ENCODE peak calls at places on chromosomes 1 and 21, in six cellular contexts. One of them, this sample, is unnamed.

GRCh38 chr1:202649553-202650392 is 60.5 kb downstream of the SYT2 start:
- DNase-seq in heart left ventricle: no peak
- DNase-seq in cardiac fibroblast: no peak
- DNase-seq in BJ: no peak
- DNase-seq in fibroblast of mammary gland: peak
- DNase-seq in heart right ventricle: peak
- DNase-seq in this sample: no peak

GRCh38 chr1:17201201-17202021 is 3.5 kb upstream of the PADI1 start:
- DNase-seq in heart right ventricle: no peak
- DNase-seq in cardiac fibroblast: no peak
- DNase-seq in heart left ventricle: no peak
- DNase-seq in BJ: no peak
- DNase-seq in fibroblast of mammary gland: no peak
- DNase-seq in this sample: no peak

GRCh38 chr1:79959635-79960034 is 953.1 kb upstream of the ADGRL4 start:
- DNase-seq in cardiac fibroblast: no peak
- DNase-seq in fibroblast of mammary gland: no peak
- DNase-seq in BJ: no peak
- DNase-seq in heart left ventricle: no peak
- DNase-seq in heart right ventricle: no peak
- DNase-seq in this sample: no peak

GRCh38 chr1:89953072-89953626 is 41.8 kb upstream of the ZNF326 start:
- DNase-seq in cardiac fibroblast: peak
- DNase-seq in heart left ventricle: no peak
- DNase-seq in heart right ventricle: no peak
- DNase-seq in fibroblast of mammary gland: peak
- DNase-seq in BJ: peak
- DNase-seq in this sample: peak

GRCh38 chr1:162846256-162847212 is 14.4 kb downstream of the CCDC190 start:
- DNase-seq in BJ: peak
- DNase-seq in heart left ventricle: no peak
- DNase-seq in fibroblast of mammary gland: peak
- DNase-seq in heart right ventricle: no peak
- DNase-seq in cardiac fibroblast: peak
- DNase-seq in this sample: peak

GRCh38 chr1:109312978-109313775 is 6.4 kb upstream of the MYBPHL start:
- DNase-seq in cardiac fibroblast: peak
- DNase-seq in fibroblast of mammary gland: peak
- DNase-seq in heart left ventricle: no peak
- DNase-seq in BJ: no peak
- DNase-seq in heart right ventricle: no peak
- DNase-seq in this sample: no peak

GRCh38 chr1:226108935-226109828 is 46.7 kb downstream of the H3-3A start:
- DNase-seq in heart right ventricle: peak
- DNase-seq in heart left ventricle: peak
- DNase-seq in cardiac fibroblast: peak
- DNase-seq in BJ: no peak
- DNase-seq in fibroblast of mammary gland: peak
- DNase-seq in this sample: no peak

GRCh38 chr21:36792505-36792967 is 93.6 kb downstream of the SIM2 start:
- DNase-seq in cardiac fibroblast: peak
- DNase-seq in heart right ventricle: no peak
- DNase-seq in heart left ventricle: no peak
- DNase-seq in fibroblast of mammary gland: peak
- DNase-seq in BJ: no peak
- DNase-seq in this sample: no peak

GRCh38 chr1:230365723-230366307 is 60.3 kb downstream of the PGBD5 start:
- DNase-seq in cardiac fibroblast: no peak
- DNase-seq in heart right ventricle: no peak
- DNase-seq in heart left ventricle: no peak
- DNase-seq in BJ: no peak
- DNase-seq in fibroblast of mammary gland: no peak
- DNase-seq in this sample: no peak
- TF ChIP-seq CTCF in cardiac fibroblast: peak
- TF ChIP-seq CTCF in heart right ventricle: peak
- TF ChIP-seq CTCF in heart left ventricle: no peak
- TF ChIP-seq CTCF in BJ: no peak
- TF ChIP-seq CTCF in fibroblast of mammary gland: no peak
- TF ChIP-seq CTCF in this sample: no peak

DNA sequence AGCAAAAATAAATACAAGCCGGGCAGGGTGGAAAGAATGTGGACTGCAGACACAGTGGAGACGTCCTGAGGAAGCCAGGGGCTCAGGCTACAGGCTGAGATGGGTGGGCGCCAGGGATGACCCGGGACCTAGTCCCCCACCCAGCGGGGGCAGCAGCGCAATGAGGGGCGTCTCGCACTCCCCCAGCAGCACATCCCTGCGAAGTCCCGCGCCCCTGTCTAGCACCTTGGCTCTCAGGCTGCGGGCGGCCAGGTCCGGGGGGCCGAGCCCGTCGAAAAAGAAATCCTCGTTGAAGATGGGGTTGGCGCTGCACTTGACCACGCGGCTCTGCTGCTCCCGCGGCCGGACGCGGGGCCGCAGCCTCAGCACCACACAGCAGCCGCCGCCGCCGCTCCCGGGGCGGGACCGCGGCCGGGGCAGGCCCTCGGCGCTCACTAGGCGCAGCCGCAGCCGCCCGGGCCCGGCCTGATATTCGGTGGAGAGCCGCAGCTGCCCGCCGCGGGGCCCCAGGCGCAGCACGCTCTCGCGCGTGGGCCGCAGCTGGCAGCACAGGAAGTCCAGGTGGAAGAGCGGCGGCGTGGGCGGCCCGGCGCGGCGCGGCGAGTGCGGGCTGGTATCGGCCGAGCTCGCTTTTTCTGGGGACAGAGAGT is 1.7 kb downstream of the C2CD4D start:
- DNase-seq in heart left ventricle: peak
- DNase-seq in cardiac fibroblast: no peak
- DNase-seq in BJ: no peak
- DNase-seq in fibroblast of mammary gland: no peak
- DNase-seq in heart right ventricle: no peak
- DNase-seq in this sample: no peak
- H3K4me3 ChIP-seq in heart left ventricle: peak
- H3K4me3 ChIP-seq in cardiac fibroblast: no peak
- H3K4me3 ChIP-seq in BJ: peak
- H3K4me3 ChIP-seq in fibroblast of mammary gland: no peak
- H3K4me3 ChIP-seq in heart right ventricle: peak
- H3K4me3 ChIP-seq in this sample: peak

GRCh38 chr1:75964760-75965408 is 32.7 kb upstream of the ASB17 start:
- DNase-seq in heart right ventricle: no peak
- DNase-seq in cardiac fibroblast: no peak
- DNase-seq in heart left ventricle: no peak
- DNase-seq in fibroblast of mammary gland: no peak
- DNase-seq in BJ: no peak
- DNase-seq in this sample: no peak
- TF ChIP-seq CTCF in heart right ventricle: no peak
- TF ChIP-seq CTCF in cardiac fibroblast: no peak
- TF ChIP-seq CTCF in heart left ventricle: no peak
- TF ChIP-seq CTCF in fibroblast of mammary gland: no peak
- TF ChIP-seq CTCF in BJ: no peak
- TF ChIP-seq CTCF in this sample: no peak

DNA sequence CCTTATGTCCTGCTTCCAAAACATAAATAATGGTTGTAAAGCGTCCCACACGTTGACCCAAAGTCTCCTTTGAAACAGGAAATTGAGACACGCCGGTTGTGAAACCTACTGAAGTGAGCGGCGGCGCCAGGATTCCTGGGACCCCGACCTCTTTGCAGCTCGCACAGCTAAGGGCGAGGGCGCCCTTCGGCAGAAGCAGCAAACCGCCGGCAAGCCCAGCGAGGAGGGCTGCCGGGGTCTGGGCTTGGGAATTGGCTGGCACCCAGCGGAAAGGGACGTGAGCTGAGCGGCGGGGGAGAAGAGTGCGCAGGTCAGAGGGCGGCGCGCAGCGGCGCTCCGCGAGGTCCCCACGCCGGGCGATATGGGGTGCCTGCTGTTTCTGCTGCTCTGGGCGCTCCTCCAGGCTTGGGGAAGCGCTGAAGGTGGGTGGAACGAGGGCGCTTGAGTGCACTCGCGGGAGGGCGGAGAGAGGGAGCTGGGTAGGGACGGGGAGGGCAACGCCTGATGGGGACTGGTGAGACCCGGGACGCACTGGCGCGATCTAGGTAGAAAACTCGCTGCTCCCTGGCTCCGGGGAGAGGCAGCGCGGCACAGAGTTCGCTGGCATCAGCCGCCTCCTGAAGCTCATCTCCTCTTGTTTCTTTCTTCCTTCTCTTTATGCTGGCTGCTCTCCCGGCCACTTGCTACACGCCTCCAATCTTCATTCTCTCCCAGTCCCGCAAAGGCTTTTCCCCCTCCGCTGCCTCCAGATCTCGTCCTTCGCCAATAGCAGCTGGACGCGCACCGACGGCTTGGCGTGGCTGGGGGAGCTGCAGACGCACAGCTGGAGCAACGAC is at the start of gene CD1D:
- DNase-seq in cardiac fibroblast: peak
- DNase-seq in heart left ventricle: peak
- DNase-seq in heart right ventricle: peak
- DNase-seq in fibroblast of mammary gland: peak
- DNase-seq in BJ: no peak
- DNase-seq in this sample: no peak
- H3K4me3 ChIP-seq in cardiac fibroblast: peak
- H3K4me3 ChIP-seq in heart left ventricle: peak
- H3K4me3 ChIP-seq in heart right ventricle: peak
- H3K4me3 ChIP-seq in fibroblast of mammary gland: peak
- H3K4me3 ChIP-seq in BJ: peak
- H3K4me3 ChIP-seq in this sample: peak

GRCh38 chr1:15702722-15703550 is 18.8 kb downstream of the PLEKHM2 start:
- DNase-seq in fibroblast of mammary gland: peak
- DNase-seq in heart left ventricle: no peak
- DNase-seq in cardiac fibroblast: peak
- DNase-seq in BJ: no peak
- DNase-seq in heart right ventricle: no peak
- DNase-seq in this sample: no peak
- TF ChIP-seq CTCF in fibroblast of mammary gland: peak
- TF ChIP-seq CTCF in heart left ventricle: no peak
- TF ChIP-seq CTCF in cardiac fibroblast: peak
- TF ChIP-seq CTCF in BJ: peak
- TF ChIP-seq CTCF in heart right ventricle: peak
- TF ChIP-seq CTCF in this sample: peak

GRCh38 chr1:1200876-1201810 is 5.2 kb downstream of the TNFRSF18 start:
- DNase-seq in heart left ventricle: peak
- DNase-seq in fibroblast of mammary gland: peak
- DNase-seq in BJ: no peak
- DNase-seq in heart right ventricle: peak
- DNase-seq in cardiac fibroblast: peak
- DNase-seq in this sample: peak
- H3K4me3 ChIP-seq in heart left ventricle: peak
- H3K4me3 ChIP-seq in fibroblast of mammary gland: no peak
- H3K4me3 ChIP-seq in BJ: peak
- H3K4me3 ChIP-seq in heart right ventricle: peak
- H3K4me3 ChIP-seq in cardiac fibroblast: peak
- H3K4me3 ChIP-seq in this sample: peak

GRCh38 chr1:169461390-169462001 is 24.2 kb downstream of the SLC19A2 start:
- DNase-seq in BJ: no peak
- DNase-seq in heart left ventricle: no peak
- DNase-seq in heart right ventricle: no peak
- DNase-seq in fibroblast of mammary gland: no peak
- DNase-seq in cardiac fibroblast: no peak
- DNase-seq in this sample: no peak

GRCh38 chr1:169462385-169462784 is 23.4 kb downstream of the SLC19A2 start:
- DNase-seq in BJ: no peak
- DNase-seq in heart left ventricle: no peak
- DNase-seq in fibroblast of mammary gland: no peak
- DNase-seq in heart right ventricle: no peak
- DNase-seq in cardiac fibroblast: no peak
- DNase-seq in this sample: no peak

GRCh38 chr1:169456029-169456428 is 28.8 kb upstream of the CCDC181 start:
- DNase-seq in heart left ventricle: no peak
- DNase-seq in fibroblast of mammary gland: peak
- DNase-seq in heart right ventricle: no peak
- DNase-seq in cardiac fibroblast: peak
- DNase-seq in BJ: no peak
- DNase-seq in this sample: no peak

GRCh38 chr1:169457443-169457842 is 28.3 kb downstream of the SLC19A2 start:
- DNase-seq in heart right ventricle: no peak
- DNase-seq in cardiac fibroblast: no peak
- DNase-seq in BJ: no peak
- DNase-seq in fibroblast of mammary gland: no peak
- DNase-seq in heart left ventricle: no peak
- DNase-seq in this sample: no peak

DNA sequence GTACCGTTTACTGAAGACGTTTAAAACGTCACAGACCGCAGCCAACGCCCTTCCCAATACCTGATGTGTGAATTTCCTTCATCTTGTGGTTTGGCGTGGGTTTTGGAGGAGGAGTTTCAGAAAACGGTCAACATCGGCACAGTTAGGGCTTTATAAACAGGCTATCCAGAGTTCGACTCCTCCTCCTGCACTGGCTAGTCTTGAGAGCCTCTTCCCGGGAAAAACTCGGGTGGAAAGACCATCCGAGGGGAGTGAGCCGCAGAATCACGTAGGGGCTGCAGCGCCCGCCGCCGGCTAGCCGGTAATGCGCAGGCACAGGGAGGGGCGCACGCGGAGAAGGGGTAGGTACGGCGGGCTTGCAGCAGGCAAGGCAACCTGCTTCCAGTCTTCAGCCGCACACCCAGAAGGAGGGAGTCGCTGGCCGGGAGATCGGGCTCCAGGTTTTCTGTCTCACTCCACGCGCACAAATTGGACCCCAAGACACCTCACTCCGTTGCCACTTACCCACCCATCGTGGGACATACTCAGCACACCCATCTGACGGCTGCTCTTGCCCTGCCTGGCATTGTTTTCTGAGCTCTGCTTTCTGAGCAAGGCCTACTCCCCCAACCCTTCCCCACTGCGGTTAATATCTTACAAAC is 25.4 kb downstream of the SLC19A2 start:
- DNase-seq in heart right ventricle: no peak
- DNase-seq in BJ: no peak
- DNase-seq in fibroblast of mammary gland: peak
- DNase-seq in heart left ventricle: peak
- DNase-seq in cardiac fibroblast: peak
- DNase-seq in this sample: no peak
- TF ChIP-seq CTCF in heart right ventricle: no peak
- TF ChIP-seq CTCF in BJ: no peak
- TF ChIP-seq CTCF in fibroblast of mammary gland: no peak
- TF ChIP-seq CTCF in heart left ventricle: no peak
- TF ChIP-seq CTCF in cardiac fibroblast: no peak
- TF ChIP-seq CTCF in this sample: no peak

DNA sequence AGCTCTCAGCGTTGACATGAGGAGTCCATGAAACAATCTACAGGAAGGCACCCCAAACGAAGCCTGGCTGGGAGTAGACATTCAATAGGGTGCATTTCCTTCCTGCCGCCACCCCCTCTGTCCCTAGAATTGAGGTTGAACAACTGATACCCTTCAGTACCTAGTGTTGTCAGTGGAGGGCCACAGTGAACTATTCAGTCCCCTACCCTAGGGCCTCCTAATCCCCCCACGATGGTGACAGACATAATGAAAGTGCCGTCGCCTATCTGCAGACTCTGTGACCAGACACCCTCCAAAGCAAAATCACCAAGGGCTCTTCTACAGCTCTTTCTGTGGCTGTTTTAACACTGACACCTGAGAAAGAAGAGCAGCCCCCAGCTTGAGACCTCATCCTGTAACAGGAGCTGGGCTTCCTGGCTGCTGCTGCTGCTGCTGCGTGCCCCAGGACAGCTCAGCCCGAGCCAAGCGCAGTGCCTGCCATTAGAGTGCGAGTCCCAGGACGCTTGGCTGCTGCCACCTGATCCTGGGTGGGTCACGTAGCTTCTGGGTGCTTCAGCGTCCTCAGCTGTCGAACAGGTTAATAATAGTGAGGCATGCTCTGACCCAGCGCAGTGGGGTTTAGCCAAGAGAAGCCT is 183.0 kb downstream of the ZBTB18 start:
- DNase-seq in heart left ventricle: no peak
- DNase-seq in BJ: no peak
- DNase-seq in heart right ventricle: no peak
- DNase-seq in fibroblast of mammary gland: no peak
- DNase-seq in cardiac fibroblast: no peak
- DNase-seq in this sample: no peak
- H3K4me3 ChIP-seq in heart left ventricle: no peak
- H3K4me3 ChIP-seq in BJ: no peak
- H3K4me3 ChIP-seq in heart right ventricle: no peak
- H3K4me3 ChIP-seq in fibroblast of mammary gland: no peak
- H3K4me3 ChIP-seq in cardiac fibroblast: no peak
- H3K4me3 ChIP-seq in this sample: no peak

This sample was measured in AG04450.